ENCODE peak calls at places on chromosomes 6 and 20, in seven cellular contexts. One of them, this sample, is unnamed.
A peak's percentile ranks its signal among the peaks of the same experiment; 100 is the strongest.

GRCh38 chr6:89483111-89483720 is 50.3 kb downstream of the ANKRD6 start:
- DNase-seq in naive B cell: no peak
- DNase-seq in SW480: no peak
- DNase-seq in Kasumi-1: no peak
- DNase-seq in activated CD4-positive, alpha-beta T cell treated with anti-CD3 and anti-CD28 coated beads, Interleukin-2, amount 10 ng/mL, durations not matched to agents 7 days and 5 days: no peak
- DNase-seq in T1000: no peak
- DNase-seq in AG04449: no peak
- DNase-seq in this sample: no peak

GRCh38 chr6:75290558-75290957 is 6.0 kb upstream of the TMEM30A start:
- DNase-seq in activated CD4-positive, alpha-beta T cell treated with anti-CD3 and anti-CD28 coated beads, Interleukin-2, amount 10 ng/mL, durations not matched to agents 7 days and 5 days: no peak
- DNase-seq in SW480: no peak
- DNase-seq in AG04449: no peak
- DNase-seq in naive B cell: no peak
- DNase-seq in Kasumi-1: no peak
- DNase-seq in T1000: no peak
- DNase-seq in this sample: no peak

GRCh38 chr6:2197177-2197671 is 48.2 kb downstream of the GMDS start:
- DNase-seq in T1000: no peak
- DNase-seq in AG04449: no peak
- DNase-seq in naive B cell: no peak
- DNase-seq in SW480: no peak
- DNase-seq in activated CD4-positive, alpha-beta T cell treated with anti-CD3 and anti-CD28 coated beads, Interleukin-2, amount 10 ng/mL, durations not matched to agents 7 days and 5 days: no peak
- DNase-seq in Kasumi-1: no peak
- DNase-seq in this sample: no peak

GRCh38 chr20:61956396-61957342 is 109.0 kb downstream of the TAF4 start:
- DNase-seq in activated CD4-positive, alpha-beta T cell treated with anti-CD3 and anti-CD28 coated beads, Interleukin-2, amount 10 ng/mL, durations not matched to agents 7 days and 5 days: no peak
- DNase-seq in T1000: no peak
- DNase-seq in AG04449: no peak
- DNase-seq in naive B cell: no peak
- DNase-seq in SW480: no peak
- DNase-seq in Kasumi-1: no peak
- DNase-seq in this sample: peak; percentile 14

GRCh38 chr6:170407200-170407599 is 100.6 kb downstream of the FAM120B start:
- DNase-seq in activated CD4-positive, alpha-beta T cell treated with anti-CD3 and anti-CD28 coated beads, Interleukin-2, amount 10 ng/mL, durations not matched to agents 7 days and 5 days: no peak
- DNase-seq in Kasumi-1: no peak
- DNase-seq in T1000: no peak
- DNase-seq in naive B cell: no peak
- DNase-seq in AG04449: no peak
- DNase-seq in SW480: no peak
- DNase-seq in this sample: no peak

GRCh38 chr6:3410385-3411360 is 46.2 kb downstream of the SLC22A23 start:
- DNase-seq in AG04449: no peak
- DNase-seq in T1000: no peak
- DNase-seq in naive B cell: peak; percentile 11
- DNase-seq in Kasumi-1: peak; percentile 78
- DNase-seq in activated CD4-positive, alpha-beta T cell treated with anti-CD3 and anti-CD28 coated beads, Interleukin-2, amount 10 ng/mL, durations not matched to agents 7 days and 5 days: peak; percentile 68
- DNase-seq in SW480: peak; percentile 16
- DNase-seq in this sample: peak; percentile 92

GRCh38 chr20:25283221-25283951 is 35.5 kb downstream of the PYGB start:
- DNase-seq in AG04449: no peak
- DNase-seq in Kasumi-1: no peak
- DNase-seq in T1000: no peak
- DNase-seq in SW480: no peak
- DNase-seq in naive B cell: no peak
- DNase-seq in activated CD4-positive, alpha-beta T cell treated with anti-CD3 and anti-CD28 coated beads, Interleukin-2, amount 10 ng/mL, durations not matched to agents 7 days and 5 days: no peak
- DNase-seq in this sample: no peak

GRCh38 chr6:170282512-170283158 is 8.2 kb downstream of the DLL1 start:
- DNase-seq in naive B cell: no peak
- DNase-seq in activated CD4-positive, alpha-beta T cell treated with anti-CD3 and anti-CD28 coated beads, Interleukin-2, amount 10 ng/mL, durations not matched to agents 7 days and 5 days: no peak
- DNase-seq in Kasumi-1: no peak
- DNase-seq in SW480: no peak
- DNase-seq in T1000: no peak
- DNase-seq in AG04449: no peak
- DNase-seq in this sample: no peak

GRCh38 chr6:13406781-13407180 is 78.4 kb upstream of the TBC1D7 start:
- DNase-seq in activated CD4-positive, alpha-beta T cell treated with anti-CD3 and anti-CD28 coated beads, Interleukin-2, amount 10 ng/mL, durations not matched to agents 7 days and 5 days: no peak
- DNase-seq in T1000: no peak
- DNase-seq in naive B cell: no peak
- DNase-seq in Kasumi-1: peak; percentile 16
- DNase-seq in SW480: no peak
- DNase-seq in AG04449: no peak
- DNase-seq in this sample: no peak

GRCh38 chr6:163405412-163406309 is 8.9 kb upstream of the QKI start:
- DNase-seq in AG04449: no peak
- DNase-seq in activated CD4-positive, alpha-beta T cell treated with anti-CD3 and anti-CD28 coated beads, Interleukin-2, amount 10 ng/mL, durations not matched to agents 7 days and 5 days: peak; percentile 18
- DNase-seq in Kasumi-1: peak; percentile 76
- DNase-seq in T1000: no peak
- DNase-seq in SW480: no peak
- DNase-seq in naive B cell: peak; percentile 41
- DNase-seq in this sample: no peak

GRCh38 chr20:44776977-44777376 is 31.3 kb downstream of the KCNK15 start:
- DNase-seq in SW480: peak; percentile 23
- DNase-seq in activated CD4-positive, alpha-beta T cell treated with anti-CD3 and anti-CD28 coated beads, Interleukin-2, amount 10 ng/mL, durations not matched to agents 7 days and 5 days: peak; percentile 28
- DNase-seq in AG04449: no peak
- DNase-seq in Kasumi-1: peak; percentile 34
- DNase-seq in naive B cell: no peak
- DNase-seq in T1000: no peak
- DNase-seq in this sample: peak; percentile 50

GRCh38 chr6:137978252-137978896 is 111.3 kb downstream of the TNFAIP3 start:
- DNase-seq in AG04449: no peak
- DNase-seq in SW480: no peak
- DNase-seq in T1000: peak; percentile 25
- DNase-seq in activated CD4-positive, alpha-beta T cell treated with anti-CD3 and anti-CD28 coated beads, Interleukin-2, amount 10 ng/mL, durations not matched to agents 7 days and 5 days: no peak
- DNase-seq in Kasumi-1: no peak
- DNase-seq in naive B cell: no peak
- DNase-seq in this sample: no peak

GRCh38 chr20:5774438-5774837 is 24.2 kb downstream of the SHLD1 start:
- DNase-seq in naive B cell: peak; percentile 8
- DNase-seq in T1000: no peak
- DNase-seq in SW480: no peak
- DNase-seq in activated CD4-positive, alpha-beta T cell treated with anti-CD3 and anti-CD28 coated beads, Interleukin-2, amount 10 ng/mL, durations not matched to agents 7 days and 5 days: no peak
- DNase-seq in Kasumi-1: no peak
- DNase-seq in AG04449: no peak
- DNase-seq in this sample: peak; percentile 45

GRCh38 chr6:125104425-125104824 is 49.1 kb upstream of the TPD52L1 start:
- DNase-seq in naive B cell: no peak
- DNase-seq in AG04449: peak; percentile 80
- DNase-seq in activated CD4-positive, alpha-beta T cell treated with anti-CD3 and anti-CD28 coated beads, Interleukin-2, amount 10 ng/mL, durations not matched to agents 7 days and 5 days: no peak
- DNase-seq in T1000: no peak
- DNase-seq in SW480: no peak
- DNase-seq in Kasumi-1: no peak
- DNase-seq in this sample: no peak

GRCh38 chr6:20885076-20885475 is 350.8 kb downstream of the CDKAL1 start:
- DNase-seq in AG04449: no peak
- DNase-seq in T1000: no peak
- DNase-seq in Kasumi-1: no peak
- DNase-seq in SW480: no peak
- DNase-seq in activated CD4-positive, alpha-beta T cell treated with anti-CD3 and anti-CD28 coated beads, Interleukin-2, amount 10 ng/mL, durations not matched to agents 7 days and 5 days: no peak
- DNase-seq in naive B cell: no peak
- DNase-seq in this sample: no peak

GRCh38 chr6:113953346-113953745 is 17.6 kb downstream of the HDAC2 start:
- DNase-seq in SW480: no peak
- DNase-seq in AG04449: no peak
- DNase-seq in T1000: no peak
- DNase-seq in naive B cell: no peak
- DNase-seq in Kasumi-1: no peak
- DNase-seq in activated CD4-positive, alpha-beta T cell treated with anti-CD3 and anti-CD28 coated beads, Interleukin-2, amount 10 ng/mL, durations not matched to agents 7 days and 5 days: no peak
- DNase-seq in this sample: no peak

GRCh38 chr6:104357928-104358327 is 501.8 kb downstream of the HACE1 start:
- DNase-seq in activated CD4-positive, alpha-beta T cell treated with anti-CD3 and anti-CD28 coated beads, Interleukin-2, amount 10 ng/mL, durations not matched to agents 7 days and 5 days: no peak
- DNase-seq in Kasumi-1: no peak
- DNase-seq in naive B cell: no peak
- DNase-seq in SW480: no peak
- DNase-seq in T1000: no peak
- DNase-seq in AG04449: no peak
- DNase-seq in this sample: no peak

GRCh38 chr20:45944151-45944964 is 9.9 kb downstream of the PCIF1 start:
- DNase-seq in T1000: no peak
- DNase-seq in SW480: no peak
- DNase-seq in Kasumi-1: no peak
- DNase-seq in naive B cell: no peak
- DNase-seq in activated CD4-positive, alpha-beta T cell treated with anti-CD3 and anti-CD28 coated beads, Interleukin-2, amount 10 ng/mL, durations not matched to agents 7 days and 5 days: no peak
- DNase-seq in AG04449: no peak
- DNase-seq in this sample: no peak

GRCh38 chr20:23205656-23206055 is 119.5 kb upstream of the CD93 start:
- DNase-seq in AG04449: no peak
- DNase-seq in Kasumi-1: no peak
- DNase-seq in SW480: no peak
- DNase-seq in naive B cell: no peak
- DNase-seq in T1000: no peak
- DNase-seq in activated CD4-positive, alpha-beta T cell treated with anti-CD3 and anti-CD28 coated beads, Interleukin-2, amount 10 ng/mL, durations not matched to agents 7 days and 5 days: no peak
- DNase-seq in this sample: no peak

GRCh38 chr6:47964994-47965393 is 146.0 kb downstream of the PTCHD4 start:
- DNase-seq in AG04449: no peak
- DNase-seq in T1000: no peak
- DNase-seq in activated CD4-positive, alpha-beta T cell treated with anti-CD3 and anti-CD28 coated beads, Interleukin-2, amount 10 ng/mL, durations not matched to agents 7 days and 5 days: no peak
- DNase-seq in naive B cell: no peak
- DNase-seq in SW480: no peak
- DNase-seq in Kasumi-1: no peak
- DNase-seq in this sample: no peak

GRCh38 chr6:49384913-49385312 is 78.1 kb downstream of the MMUT start:
- DNase-seq in Kasumi-1: no peak
- DNase-seq in naive B cell: no peak
- DNase-seq in T1000: no peak
- DNase-seq in SW480: no peak
- DNase-seq in AG04449: no peak
- DNase-seq in activated CD4-positive, alpha-beta T cell treated with anti-CD3 and anti-CD28 coated beads, Interleukin-2, amount 10 ng/mL, durations not matched to agents 7 days and 5 days: no peak
- DNase-seq in this sample: no peak

GRCh38 chr6:135323202-135323668 is 142.1 kb downstream of the MYB start:
- DNase-seq in naive B cell: peak; percentile 32
- DNase-seq in Kasumi-1: peak; percentile 77
- DNase-seq in T1000: no peak
- DNase-seq in activated CD4-positive, alpha-beta T cell treated with anti-CD3 and anti-CD28 coated beads, Interleukin-2, amount 10 ng/mL, durations not matched to agents 7 days and 5 days: no peak
- DNase-seq in AG04449: no peak
- DNase-seq in SW480: no peak
- DNase-seq in this sample: peak; percentile 57

GRCh38 chr6:80594461-80594860 is 488.0 kb downstream of the BCKDHB start:
- DNase-seq in T1000: no peak
- DNase-seq in naive B cell: no peak
- DNase-seq in activated CD4-positive, alpha-beta T cell treated with anti-CD3 and anti-CD28 coated beads, Interleukin-2, amount 10 ng/mL, durations not matched to agents 7 days and 5 days: no peak
- DNase-seq in SW480: no peak
- DNase-seq in AG04449: no peak
- DNase-seq in Kasumi-1: no peak
- DNase-seq in this sample: no peak

GRCh38 chr20:63536241-63536977 is 767 bp downstream of the PTK6 start:
- DNase-seq in naive B cell: no peak
- DNase-seq in AG04449: no peak
- DNase-seq in activated CD4-positive, alpha-beta T cell treated with anti-CD3 and anti-CD28 coated beads, Interleukin-2, amount 10 ng/mL, durations not matched to agents 7 days and 5 days: no peak
- DNase-seq in Kasumi-1: no peak
- DNase-seq in SW480: peak; percentile 75
- DNase-seq in T1000: peak; percentile 51
- DNase-seq in this sample: no peak

GRCh38 chr6:101783287-101783686 is 389.8 kb downstream of the GRIK2 start:
- DNase-seq in Kasumi-1: no peak
- DNase-seq in activated CD4-positive, alpha-beta T cell treated with anti-CD3 and anti-CD28 coated beads, Interleukin-2, amount 10 ng/mL, durations not matched to agents 7 days and 5 days: no peak
- DNase-seq in SW480: no peak
- DNase-seq in AG04449: no peak
- DNase-seq in T1000: no peak
- DNase-seq in naive B cell: no peak
- DNase-seq in this sample: no peak

GRCh38 chr6:10883312-10884244 is 1.7 kb upstream of the GCM2 start:
- DNase-seq in naive B cell: no peak
- DNase-seq in activated CD4-positive, alpha-beta T cell treated with anti-CD3 and anti-CD28 coated beads, Interleukin-2, amount 10 ng/mL, durations not matched to agents 7 days and 5 days: no peak
- DNase-seq in T1000: no peak
- DNase-seq in Kasumi-1: no peak
- DNase-seq in SW480: no peak
- DNase-seq in AG04449: no peak
- DNase-seq in this sample: no peak